ENCODE peak calls at places on chromosomes 5 and 9, in six cellular contexts. C is H1, H is neuronal stem cell, S is mesenchymal stem cell, P is IMR-90, M is trophoblast cell. N is an unnamed sample.

GRCh38 chr5:164336906-164337305 is 831.5 kb downstream of the MAT2B start:
- DNase-seq in M (no peak), P (peak; percentile 54), H (no peak), S (peak; percentile 51), C (no peak), N (no peak)

GRCh38 chr5:140242890-140243585 is 59.9 kb downstream of the PFDN1 start:
- DNase-seq in C (no peak), M (no peak), S (no peak), P (no peak), H (no peak), N (no peak)

GRCh38 chr5:171495122-171495700 is 75.8 kb downstream of the FGF18 start:
- DNase-seq in S (peak; percentile 8), C (no peak), P (no peak), M (no peak), H (no peak), N (no peak)

GRCh38 chr9:92094655-92095054 is 20.6 kb downstream of the SPTLC1 start:
- DNase-seq in M (peak; percentile 75), S (peak; percentile 33), C (no peak), P (peak; percentile 43), H (no peak), N (peak; percentile 42)

GRCh38 chr5:174532453-174533126 is 191.8 kb upstream of the MSX2 start:
- DNase-seq in P (peak; percentile 98), C (peak; percentile 69), S (peak; percentile 98), H (peak; percentile 55), M (peak; percentile 98), N (peak; percentile 95)

GRCh38 chr5:138138949-138139775 is at the start of gene NME5:
- DNase-seq in C (peak; percentile 83), S (peak; percentile 63), M (peak; percentile 7), P (peak; percentile 40), H (peak; percentile 38), N (peak; percentile 82)

GRCh38 chr9:91131433-91131839 is 230.3 kb downstream of the AUH start:
- DNase-seq in S (peak; percentile 97), H (no peak), P (peak; percentile 100), C (no peak), M (no peak), N (no peak)

GRCh38 chr9:97307091-97307490 is 368 bp upstream of the CCDC180 start:
- DNase-seq in C (peak; percentile 97), S (peak; percentile 35), H (peak; percentile 84), M (peak; percentile 97), P (peak; percentile 57), N (peak; percentile 97)

GRCh38 chr5:175734016-175734415 is 76.1 kb downstream of the HRH2 start:
- DNase-seq in S (no peak), H (no peak), P (no peak), C (no peak), M (no peak), N (no peak)

GRCh38 chr9:93860694-93861658 is 94.2 kb downstream of the BARX1 start:
- DNase-seq in H (no peak), C (no peak), M (no peak), S (no peak), P (no peak), N (no peak)

GRCh38 chr9:73269430-73270101 is 117.9 kb downstream of the ANXA1 start:
- DNase-seq in C (no peak), S (peak; percentile 56), P (peak; percentile 2), H (no peak), M (peak; percentile 33), N (no peak)

GRCh38 chr5:153534102-153534501 is 43.6 kb downstream of the GRIA1 start:
- DNase-seq in C (no peak), M (no peak), H (no peak), S (no peak), P (no peak), N (no peak)

GRCh38 chr9:34163439-34163838 is 15.4 kb upstream of the UBAP1 start:
- DNase-seq in M (no peak), P (peak; percentile 32), S (no peak), H (no peak), C (no peak), N (no peak)

GRCh38 chr5:136525546-136525945 is 160.2 kb upstream of the TRPC7 start:
- DNase-seq in M (no peak), C (no peak), H (no peak), P (no peak), S (no peak), N (no peak)

GRCh38 chr9:131276107-131276888 is at the start of gene FAM78A:
- DNase-seq in M (peak; percentile 91), P (no peak), S (peak; percentile 19), C (no peak), H (no peak), N (no peak)

GRCh38 chr5:57171818-57172465 is 1.9 kb upstream of the GPBP1 start:
- DNase-seq in P (peak; percentile 54), S (peak; percentile 59), M (no peak), C (no peak), H (no peak), N (no peak)

GRCh38 chr5:174572591-174572990 is 151.8 kb upstream of the MSX2 start:
- DNase-seq in S (peak; percentile 39), P (peak; percentile 29), M (no peak), C (no peak), H (no peak), N (no peak)

GRCh38 chr9:124441291-124441690 is 9.0 kb upstream of the ADGRD2 start:
- DNase-seq in S (no peak), M (no peak), P (no peak), H (no peak), C (no peak), N (no peak)

GRCh38 chr5:150665044-150665443 is 4.0 kb downstream of the MYOZ3 start:
- DNase-seq in C (no peak), P (peak; percentile 62), M (peak; percentile 29), S (no peak), H (no peak), N (peak; percentile 19)

GRCh38 chr9:69885474-69885929 is 64.9 kb downstream of the CFAP95 start:
- DNase-seq in C (no peak), M (no peak), P (no peak), H (no peak), S (no peak), N (no peak)

GRCh38 chr9:35364817-35365585 is 124.9 kb upstream of the RUSC2 start:
- DNase-seq in P (no peak), C (no peak), H (no peak), M (peak; percentile 4), S (no peak), N (no peak)

GRCh38 chr9:101229606-101230005 is 155.2 kb downstream of the BAAT start:
- DNase-seq in S (no peak), C (no peak), H (no peak), M (no peak), P (no peak), N (no peak)

GRCh38 chr9:101220341-101220740 is 164.5 kb downstream of the BAAT start:
- DNase-seq in M (no peak), P (no peak), C (no peak), S (no peak), H (no peak), N (no peak)

GRCh38 chr9:101226803-101227202 is 158.0 kb downstream of the BAAT start:
- DNase-seq in H (no peak), S (no peak), M (no peak), C (no peak), P (no peak), N (peak; percentile 60)

DNA sequence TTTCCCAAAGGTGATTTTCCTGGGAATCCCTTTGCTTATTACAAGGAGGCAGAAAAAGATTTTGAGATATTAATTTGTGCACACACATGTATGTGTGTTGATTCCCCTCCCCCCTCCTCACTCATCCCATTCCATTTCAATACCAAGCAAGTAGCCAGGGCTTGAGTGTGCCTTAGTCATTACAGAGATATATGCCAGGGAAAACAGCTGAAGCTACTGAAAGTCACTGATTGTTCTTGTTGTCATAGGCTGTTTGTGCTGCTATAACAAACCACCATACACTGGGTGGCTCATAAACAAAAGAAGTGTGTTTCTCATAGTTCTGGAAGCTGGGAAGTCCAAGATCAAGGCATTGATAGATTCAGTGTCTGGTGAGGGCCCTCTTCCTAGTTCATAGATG is 158.6 kb downstream of the BAAT start:
- DNase-seq in M (no peak), H (no peak), P (no peak), S (no peak), C (no peak), N (no peak)
- H3K4me1 ChIP-seq in M (no peaks in the 10 kb centered on the region), H (peaks cover 1% of the 10 kb centered on the region), P (no peaks in the 10 kb centered on the region), S (no peaks in the 10 kb centered on the region), C (no peaks in the 10 kb centered on the region), N (peaks cover 3% of the 10 kb centered on the region)

DNA sequence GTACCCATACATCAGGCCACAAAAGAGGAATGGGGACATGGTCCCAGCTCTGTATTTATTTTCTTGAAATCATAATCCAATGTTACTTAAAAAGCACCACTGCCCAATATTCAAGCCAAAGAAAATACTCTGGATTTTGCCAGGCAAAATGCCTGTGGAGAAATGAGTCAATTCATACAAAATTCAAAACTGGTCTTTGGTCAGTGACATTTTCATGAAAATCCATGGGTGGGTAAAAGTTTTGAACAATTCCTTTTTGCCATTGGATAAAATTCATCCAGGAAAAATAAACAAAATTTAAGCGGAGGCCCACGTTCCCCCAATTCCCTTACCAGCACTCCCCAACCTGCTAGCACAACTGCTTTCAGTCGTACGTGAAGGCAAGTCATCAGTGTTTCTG is 186.2 kb downstream of the GLIS3 start:
- DNase-seq in M (no peak), H (no peak), S (no peak), P (no peak), C (no peak), N (no peak)
- H4K91ac ChIP-seq in M (no peak overlapping the region), H (no peak overlapping the region), S (no peak overlapping the region), P (no peak overlapping the region), C (no peak overlapping the region), N (no peak overlapping the region)

GRCh38 chr9:107214915-107215314 is 68.2 kb upstream of the RAD23B start:
- DNase-seq in H (no peak), C (no peak), M (peak; percentile 43), S (no peak), P (peak; percentile 26), N (no peak)
- H3K4me1 ChIP-seq in H (no peaks in the 10 kb centered on the region), C (no peaks in the 10 kb centered on the region), M (peaks cover 19% of the 10 kb centered on the region), S (peaks cover 7% of the 10 kb centered on the region), P (peaks cover 8% of the 10 kb centered on the region), N (no peaks in the 10 kb centered on the region)

GRCh38 chr5:131671994-131672655 is 37.1 kb upstream of the RAPGEF6 start:
- DNase-seq in P (peak; percentile 95), M (peak; percentile 49), S (peak; percentile 90), C (no peak), H (peak; percentile 2), N (no peak)

GRCh38 chr5:131672791-131673190 is 37.8 kb upstream of the RAPGEF6 start:
- DNase-seq in C (no peak), H (no peak), S (no peak), P (no peak), M (no peak), N (no peak)

GRCh38 chr5:131677115-131677514 is 42.1 kb upstream of the RAPGEF6 start:
- DNase-seq in H (no peak), C (no peak), S (no peak), P (no peak), M (no peak), N (no peak)

GRCh38 chr5:131671409-131671808 is 36.4 kb upstream of the RAPGEF6 start:
- DNase-seq in H (no peak), S (peak; percentile 59), P (no peak), C (no peak), M (no peak), N (no peak)
- H4K91ac ChIP-seq in H (no peak overlapping the region), S (no peak overlapping the region), P (no peak overlapping the region), C (no peak overlapping the region), M (no peak overlapping the region), N (no peak overlapping the region)